ENCODE peak calls at places on chromosomes 12 and 14, in seven cellular contexts. A is HFFc6; R is WTC11; C is NCI-H345; M is stimulated activated CD8-positive, alpha-beta memory T cell treated with anti-CD3 and anti-CD28 coated beads, Interleukin-7, amount 100 ng/mL, for 1 hour; U is breast epithelium; X is AG08396. L is an unnamed sample.

GRCh38 chr12:8698830-8699330 is 1.1 kb downstream of the RIMKLB start:
- DNase-seq in A (no peak), R (no peak), C (no peak), M (no peak), U (no peak), X (no peak), L (no peak)

GRCh38 chr14:65226824-65227604 is 124.7 kb upstream of the MAX start:
- DNase-seq in A (peak), R (no peak), C (peak), M (no peak), U (no peak), X (no peak), L (no peak)

GRCh38 chr14:71525663-71526246 is 406.5 kb upstream of the RGS6 start:
- DNase-seq in A (no peak), R (no peak), C (no peak), M (no peak), U (no peak), X (no peak), L (no peak)

GRCh38 chr12:70007687-70008086 is 182.7 kb downstream of the MYRFL start:
- DNase-seq in A (no peak), R (no peak), C (no peak), M (no peak), U (no peak), X (no peak), L (no peak)

GRCh38 chr14:70077005-70077404 is 111.7 kb downstream of the SLC8A3 start:
- DNase-seq in A (no peak), R (no peak), C (no peak), M (no peak), U (no peak), X (no peak), L (no peak)

GRCh38 chr14:81344461-81345160 is 55.5 kb downstream of the STON2 start:
- DNase-seq in A (no peak), R (no peak), C (no peak), M (no peak), U (no peak), X (no peak), L (no peak)

GRCh38 chr12:129331356-129332085 is 478.2 kb downstream of the GLT1D1 start:
- DNase-seq in A (no peak), R (no peak), C (no peak), M (no peak), U (no peak), X (no peak), L (no peak)

GRCh38 chr12:46439793-46440511 is 67.4 kb upstream of the SLC38A2 start:
- DNase-seq in A (peak), R (no peak), C (no peak), M (no peak), U (no peak), X (no peak), L (no peak)

GRCh38 chr14:101134161-101134631 is 230.7 kb upstream of the RTL1 start:
- DNase-seq in A (no peak), R (no peak), C (no peak), M (no peak), U (no peak), X (no peak), L (no peak)

GRCh38 chr14:81384900-81385299 is 15.2 kb downstream of the STON2 start:
- DNase-seq in A (no peak), R (no peak), C (no peak), M (no peak), U (no peak), X (no peak), L (peak)

GRCh38 chr12:105324704-105325103 is 5.8 kb upstream of the C12orf75 start:
- DNase-seq in A (no peak), R (no peak), C (no peak), M (no peak), U (no peak), X (no peak), L (no peak)

GRCh38 chr12:38904932-38905479 is 385 bp downstream of the CPNE8 start:
- DNase-seq in A (no peak), R (peak), C (no peak), M (no peak), U (peak), X (peak), L (no peak)

GRCh38 chr12:2998789-2999264 is 39.6 kb downstream of the TEAD4 start:
- DNase-seq in A (peak), R (peak), C (no peak), M (no peak), U (no peak), X (peak), L (no peak)

GRCh38 chr12:19045421-19045820 is 84.1 kb upstream of the PLEKHA5 start:
- DNase-seq in A (no peak), R (no peak), C (no peak), M (no peak), U (no peak), X (no peak), L (no peak)

GRCh38 chr14:99579903-99580570 is 24.0 kb downstream of the CCDC85C start:
- DNase-seq in A (peak), R (peak), C (no peak), M (no peak), U (peak), X (peak), L (no peak)